ENCODE peak calls at places on chromosomes 3 and 15, in seven cellular contexts. One of them, this sample, is unnamed.

GRCh38 chr3:136678981-136679380 is 73.2 kb downstream of the STAG1 start:
- DNase-seq in fibroblast of mammary gland: no peak
- DNase-seq in choroid plexus epithelial cell: no peak
- DNase-seq in mammary epithelial cell: no peak
- DNase-seq in AG04450: no peak
- DNase-seq in K562: no peak
- DNase-seq in dorsolateral prefrontal cortex: no peak
- DNase-seq in this sample: no peak

GRCh38 chr15:36301931-36302330 is 277.5 kb upstream of the CDIN1 start:
- DNase-seq in fibroblast of mammary gland: no peak
- DNase-seq in choroid plexus epithelial cell: no peak
- DNase-seq in mammary epithelial cell: no peak
- DNase-seq in AG04450: no peak
- DNase-seq in K562: no peak
- DNase-seq in dorsolateral prefrontal cortex: no peak
- DNase-seq in this sample: no peak

GRCh38 chr3:135513106-135514063 is 452.1 kb upstream of the PPP2R3A start:
- DNase-seq in fibroblast of mammary gland: peak; percentile 84
- DNase-seq in choroid plexus epithelial cell: peak; percentile 18
- DNase-seq in mammary epithelial cell: peak; percentile 41
- DNase-seq in AG04450: peak; percentile 15
- DNase-seq in K562: peak; percentile 27
- DNase-seq in dorsolateral prefrontal cortex: no peak
- DNase-seq in this sample: no peak

GRCh38 chr15:94421711-94422110 is 190.3 kb downstream of the MCTP2 start:
- DNase-seq in fibroblast of mammary gland: no peak
- DNase-seq in choroid plexus epithelial cell: no peak
- DNase-seq in mammary epithelial cell: no peak
- DNase-seq in AG04450: no peak
- DNase-seq in K562: no peak
- DNase-seq in dorsolateral prefrontal cortex: no peak
- DNase-seq in this sample: no peak

GRCh38 chr3:65732060-65732933 is 306.4 kb downstream of the MAGI1 start:
- DNase-seq in fibroblast of mammary gland: peak; percentile 73
- DNase-seq in choroid plexus epithelial cell: peak; percentile 82
- DNase-seq in mammary epithelial cell: peak; percentile 52
- DNase-seq in AG04450: peak; percentile 41
- DNase-seq in K562: peak; percentile 39
- DNase-seq in dorsolateral prefrontal cortex: no peak
- DNase-seq in this sample: no peak

GRCh38 chr15:32974691-32975090 is 219.8 kb downstream of the FMN1 start:
- DNase-seq in fibroblast of mammary gland: peak; percentile 55
- DNase-seq in choroid plexus epithelial cell: no peak
- DNase-seq in mammary epithelial cell: no peak
- DNase-seq in AG04450: no peak
- DNase-seq in K562: no peak
- DNase-seq in dorsolateral prefrontal cortex: no peak
- DNase-seq in this sample: no peak

GRCh38 chr15:77508541-77509505 is 88.1 kb downstream of the HMG20A start:
- DNase-seq in fibroblast of mammary gland: no peak
- DNase-seq in choroid plexus epithelial cell: peak; percentile 63
- DNase-seq in mammary epithelial cell: peak; percentile 61
- DNase-seq in AG04450: no peak
- DNase-seq in K562: no peak
- DNase-seq in dorsolateral prefrontal cortex: no peak
- DNase-seq in this sample: no peak

GRCh38 chr3:15796331-15796730 is 1.4 kb downstream of the ANKRD28 start:
- DNase-seq in fibroblast of mammary gland: no peak
- DNase-seq in choroid plexus epithelial cell: no peak
- DNase-seq in mammary epithelial cell: no peak
- DNase-seq in AG04450: no peak
- DNase-seq in K562: no peak
- DNase-seq in dorsolateral prefrontal cortex: no peak
- DNase-seq in this sample: no peak

GRCh38 chr3:9727041-9727595 is 4.4 kb upstream of the BRPF1 start:
- DNase-seq in fibroblast of mammary gland: no peak
- DNase-seq in choroid plexus epithelial cell: no peak
- DNase-seq in mammary epithelial cell: no peak
- DNase-seq in AG04450: no peak
- DNase-seq in K562: peak; percentile 64
- DNase-seq in dorsolateral prefrontal cortex: no peak
- DNase-seq in this sample: no peak

GRCh38 chr3:25679166-25679565 is 14.5 kb upstream of the TOP2B start:
- DNase-seq in fibroblast of mammary gland: no peak
- DNase-seq in choroid plexus epithelial cell: no peak
- DNase-seq in mammary epithelial cell: no peak
- DNase-seq in AG04450: no peak
- DNase-seq in K562: no peak
- DNase-seq in dorsolateral prefrontal cortex: no peak
- DNase-seq in this sample: no peak

GRCh38 chr3:99084156-99084555 is 182.7 kb upstream of the DCBLD2 start:
- DNase-seq in fibroblast of mammary gland: no peak
- DNase-seq in choroid plexus epithelial cell: no peak
- DNase-seq in mammary epithelial cell: peak; percentile 57
- DNase-seq in AG04450: no peak
- DNase-seq in K562: no peak
- DNase-seq in dorsolateral prefrontal cortex: no peak
- DNase-seq in this sample: no peak

GRCh38 chr3:88617283-88617682 is 467.5 kb downstream of the C3orf38 start:
- DNase-seq in fibroblast of mammary gland: no peak
- DNase-seq in choroid plexus epithelial cell: peak; percentile 10
- DNase-seq in mammary epithelial cell: no peak
- DNase-seq in AG04450: no peak
- DNase-seq in K562: no peak
- DNase-seq in dorsolateral prefrontal cortex: no peak
- DNase-seq in this sample: no peak

GRCh38 chr15:98506172-98506571 is 142.2 kb upstream of the IGF1R start:
- DNase-seq in fibroblast of mammary gland: no peak
- DNase-seq in choroid plexus epithelial cell: no peak
- DNase-seq in mammary epithelial cell: no peak
- DNase-seq in AG04450: no peak
- DNase-seq in K562: no peak
- DNase-seq in dorsolateral prefrontal cortex: no peak
- DNase-seq in this sample: no peak

GRCh38 chr3:191792580-191792979 is 331.6 kb downstream of the PYDC2 start:
- DNase-seq in fibroblast of mammary gland: no peak
- DNase-seq in choroid plexus epithelial cell: no peak
- DNase-seq in mammary epithelial cell: peak; percentile 11
- DNase-seq in AG04450: no peak
- DNase-seq in K562: no peak
- DNase-seq in dorsolateral prefrontal cortex: no peak
- DNase-seq in this sample: no peak

GRCh38 chr15:70480196-70480856 is 283.0 kb downstream of the UACA start:
- DNase-seq in fibroblast of mammary gland: no peak
- DNase-seq in choroid plexus epithelial cell: no peak
- DNase-seq in mammary epithelial cell: no peak
- DNase-seq in AG04450: no peak
- DNase-seq in K562: no peak
- DNase-seq in dorsolateral prefrontal cortex: no peak
- DNase-seq in this sample: no peak

GRCh38 chr3:156750191-156750873 is 75.8 kb upstream of the LEKR1 start:
- DNase-seq in fibroblast of mammary gland: peak; percentile 49
- DNase-seq in choroid plexus epithelial cell: no peak
- DNase-seq in mammary epithelial cell: peak; percentile 33
- DNase-seq in AG04450: no peak
- DNase-seq in K562: no peak
- DNase-seq in dorsolateral prefrontal cortex: no peak
- DNase-seq in this sample: no peak

GRCh38 chr3:43858052-43858701 is 167.4 kb downstream of the ABHD5 start:
- DNase-seq in fibroblast of mammary gland: no peak
- DNase-seq in choroid plexus epithelial cell: peak; percentile 23
- DNase-seq in mammary epithelial cell: no peak
- DNase-seq in AG04450: peak; percentile 27
- DNase-seq in K562: no peak
- DNase-seq in dorsolateral prefrontal cortex: no peak
- DNase-seq in this sample: no peak

GRCh38 chr3:21643752-21644151 is 107.3 kb downstream of the ZNF385D start:
- DNase-seq in fibroblast of mammary gland: no peak
- DNase-seq in choroid plexus epithelial cell: no peak
- DNase-seq in mammary epithelial cell: no peak
- DNase-seq in AG04450: no peak
- DNase-seq in K562: no peak
- DNase-seq in dorsolateral prefrontal cortex: no peak
- DNase-seq in this sample: no peak

GRCh38 chr3:28476194-28476593 is 127.6 kb upstream of the AZI2 start:
- DNase-seq in fibroblast of mammary gland: peak; percentile 69
- DNase-seq in choroid plexus epithelial cell: peak; percentile 76
- DNase-seq in mammary epithelial cell: peak; percentile 9
- DNase-seq in AG04450: peak; percentile 11
- DNase-seq in K562: peak; percentile 19
- DNase-seq in dorsolateral prefrontal cortex: no peak
- DNase-seq in this sample: peak; percentile 5

GRCh38 chr3:71393093-71393492 is 190.4 kb downstream of the FOXP1 start:
- DNase-seq in fibroblast of mammary gland: no peak
- DNase-seq in choroid plexus epithelial cell: no peak
- DNase-seq in mammary epithelial cell: peak; percentile 32
- DNase-seq in AG04450: no peak
- DNase-seq in K562: no peak
- DNase-seq in dorsolateral prefrontal cortex: no peak
- DNase-seq in this sample: no peak

GRCh38 chr3:128226794-128227399 is 73.6 kb downstream of the EEFSEC start:
- DNase-seq in fibroblast of mammary gland: peak; percentile 14
- DNase-seq in choroid plexus epithelial cell: peak; percentile 46
- DNase-seq in mammary epithelial cell: peak; percentile 9
- DNase-seq in AG04450: no peak
- DNase-seq in K562: peak; percentile 80
- DNase-seq in dorsolateral prefrontal cortex: no peak
- DNase-seq in this sample: no peak

GRCh38 chr3:42263354-42264346 is 2.3 kb downstream of the CCK start:
- DNase-seq in fibroblast of mammary gland: no peak
- DNase-seq in choroid plexus epithelial cell: no peak
- DNase-seq in mammary epithelial cell: no peak
- DNase-seq in AG04450: no peak
- DNase-seq in K562: no peak
- DNase-seq in dorsolateral prefrontal cortex: no peak
- DNase-seq in this sample: no peak

GRCh38 chr15:31202953-31203352 is 101.4 kb upstream of the TRPM1 start:
- DNase-seq in fibroblast of mammary gland: no peak
- DNase-seq in choroid plexus epithelial cell: no peak
- DNase-seq in mammary epithelial cell: no peak
- DNase-seq in AG04450: no peak
- DNase-seq in K562: no peak
- DNase-seq in dorsolateral prefrontal cortex: no peak
- DNase-seq in this sample: no peak

GRCh38 chr3:63911901-63912767 is at the start of gene SCAANT1:
- DNase-seq in fibroblast of mammary gland: peak; percentile 86
- DNase-seq in choroid plexus epithelial cell: peak; percentile 95
- DNase-seq in mammary epithelial cell: peak; percentile 86
- DNase-seq in AG04450: peak; percentile 67
- DNase-seq in K562: peak; percentile 76
- DNase-seq in dorsolateral prefrontal cortex: peak; percentile 78
- DNase-seq in this sample: no peak
- TF ChIP-seq CTCF in fibroblast of mammary gland: no peak
- TF ChIP-seq CTCF in choroid plexus epithelial cell: no peak
- TF ChIP-seq CTCF in mammary epithelial cell: no peak
- TF ChIP-seq CTCF in AG04450: no peak
- TF ChIP-seq CTCF in K562: no peak
- TF ChIP-seq CTCF in dorsolateral prefrontal cortex: peak; percentile 5
- TF ChIP-seq CTCF in this sample: no peak

GRCh38 chr3:122760457-122761271 is 33.0 kb downstream of the HSPBAP1 start:
- DNase-seq in fibroblast of mammary gland: no peak
- DNase-seq in choroid plexus epithelial cell: peak; percentile 74
- DNase-seq in mammary epithelial cell: no peak
- DNase-seq in AG04450: no peak
- DNase-seq in K562: no peak
- DNase-seq in dorsolateral prefrontal cortex: no peak
- DNase-seq in this sample: no peak

GRCh38 chr3:122754867-122755835 is 38.5 kb downstream of the HSPBAP1 start:
- DNase-seq in fibroblast of mammary gland: peak; percentile 61
- DNase-seq in choroid plexus epithelial cell: peak; percentile 80
- DNase-seq in mammary epithelial cell: peak; percentile 58
- DNase-seq in AG04450: no peak
- DNase-seq in K562: peak; percentile 15
- DNase-seq in dorsolateral prefrontal cortex: no peak
- DNase-seq in this sample: no peak

GRCh38 chr3:122758877-122759670 is 34.6 kb downstream of the HSPBAP1 start:
- DNase-seq in fibroblast of mammary gland: peak; percentile 59
- DNase-seq in choroid plexus epithelial cell: peak; percentile 15
- DNase-seq in mammary epithelial cell: peak; percentile 15
- DNase-seq in AG04450: no peak
- DNase-seq in K562: no peak
- DNase-seq in dorsolateral prefrontal cortex: no peak
- DNase-seq in this sample: no peak
- H3K4me3 ChIP-seq in fibroblast of mammary gland: no peak overlapping the region
- H3K4me3 ChIP-seq in choroid plexus epithelial cell: no peak overlapping the region
- H3K4me3 ChIP-seq in mammary epithelial cell: no peak overlapping the region
- H3K4me3 ChIP-seq in AG04450: no peak overlapping the region
- H3K4me3 ChIP-seq in K562: no peak overlapping the region
- H3K4me3 ChIP-seq in dorsolateral prefrontal cortex: no peak overlapping the region
- H3K4me3 ChIP-seq in this sample: no peak overlapping the region

GRCh38 chr3:103437850-103438249 is 1003.0 kb downstream of the ZPLD1 start:
- DNase-seq in fibroblast of mammary gland: no peak
- DNase-seq in choroid plexus epithelial cell: no peak
- DNase-seq in mammary epithelial cell: no peak
- DNase-seq in AG04450: no peak
- DNase-seq in K562: no peak
- DNase-seq in dorsolateral prefrontal cortex: no peak
- DNase-seq in this sample: no peak

GRCh38 chr3:103440539-103441113 is 1005.8 kb downstream of the ZPLD1 start:
- DNase-seq in fibroblast of mammary gland: no peak
- DNase-seq in choroid plexus epithelial cell: peak; percentile 23
- DNase-seq in mammary epithelial cell: no peak
- DNase-seq in AG04450: no peak
- DNase-seq in K562: no peak
- DNase-seq in dorsolateral prefrontal cortex: no peak
- DNase-seq in this sample: no peak
- TF ChIP-seq CTCF in fibroblast of mammary gland: no peak
- TF ChIP-seq CTCF in choroid plexus epithelial cell: no peak
- TF ChIP-seq CTCF in mammary epithelial cell: peak; percentile 36
- TF ChIP-seq CTCF in AG04450: peak; percentile 51
- TF ChIP-seq CTCF in K562: no peak
- TF ChIP-seq CTCF in dorsolateral prefrontal cortex: no peak
- TF ChIP-seq CTCF in this sample: no peak

GRCh38 chr3:24523195-24523594 is 28.5 kb upstream of the THRB start:
- DNase-seq in fibroblast of mammary gland: no peak
- DNase-seq in choroid plexus epithelial cell: no peak
- DNase-seq in mammary epithelial cell: no peak
- DNase-seq in AG04450: no peak
- DNase-seq in K562: no peak
- DNase-seq in dorsolateral prefrontal cortex: no peak
- DNase-seq in this sample: no peak

GRCh38 chr3:24520101-24520495 is 25.4 kb upstream of the THRB start:
- DNase-seq in fibroblast of mammary gland: no peak
- DNase-seq in choroid plexus epithelial cell: no peak
- DNase-seq in mammary epithelial cell: no peak
- DNase-seq in AG04450: no peak
- DNase-seq in K562: no peak
- DNase-seq in dorsolateral prefrontal cortex: no peak
- DNase-seq in this sample: no peak

GRCh38 chr3:24522155-24522579 is 27.5 kb upstream of the THRB start:
- DNase-seq in fibroblast of mammary gland: no peak
- DNase-seq in choroid plexus epithelial cell: no peak
- DNase-seq in mammary epithelial cell: no peak
- DNase-seq in AG04450: no peak
- DNase-seq in K562: no peak
- DNase-seq in dorsolateral prefrontal cortex: no peak
- DNase-seq in this sample: no peak

GRCh38 chr3:24520941-24521305 is 26.3 kb upstream of the THRB start:
- DNase-seq in fibroblast of mammary gland: no peak
- DNase-seq in choroid plexus epithelial cell: no peak
- DNase-seq in mammary epithelial cell: no peak
- DNase-seq in AG04450: no peak
- DNase-seq in K562: no peak
- DNase-seq in dorsolateral prefrontal cortex: no peak
- DNase-seq in this sample: no peak

GRCh38 chr3:24521306-24522154 is 26.9 kb upstream of the THRB start:
- DNase-seq in fibroblast of mammary gland: peak; percentile 37
- DNase-seq in choroid plexus epithelial cell: peak; percentile 58
- DNase-seq in mammary epithelial cell: peak; percentile 48
- DNase-seq in AG04450: no peak
- DNase-seq in K562: peak; percentile 56
- DNase-seq in dorsolateral prefrontal cortex: peak; percentile 47
- DNase-seq in this sample: no peak
- H3K4me3 ChIP-seq in fibroblast of mammary gland: peak overlapping the region; percentile 59
- H3K4me3 ChIP-seq in choroid plexus epithelial cell: peak overlapping the region; percentile 62
- H3K4me3 ChIP-seq in mammary epithelial cell: peak overlapping the region; percentile 62
- H3K4me3 ChIP-seq in AG04450: peak overlapping the region; percentile 36
- H3K4me3 ChIP-seq in K562: peak overlapping the region; percentile 55
- H3K4me3 ChIP-seq in dorsolateral prefrontal cortex: peak overlapping the region; percentile 70
- H3K4me3 ChIP-seq in this sample: peak overlapping the region; percentile 45